ENCODE peak calls at places on chromosomes 7 and 10, in five cellular contexts. P, Y, G, J and X are unnamed samples. For H3K4me1, the result is how much of the 10 kb centered on the place peaks cover.

GRCh38 chr10:36555036-36555435 is 570.4 kb upstream of the ANKRD30A start:
- DNase-seq in P (no peak), Y (no peak), G (no peak), J (no peak), X (no peak)

GRCh38 chr7:501526-501925 is 18.1 kb downstream of the PDGFA start:
- DNase-seq in P (no peak), Y (peak), G (no peak), J (no peak), X (peak)

GRCh38 chr10:122126763-122127659 is 138.0 kb downstream of the TACC2 start:
- DNase-seq in P (peak), Y (no peak), G (peak), J (no peak), X (no peak)

GRCh38 chr10:122115874-122116273 is 126.9 kb downstream of the TACC2 start:
- DNase-seq in P (no peak), Y (no peak), G (no peak), J (no peak), X (no peak)

GRCh38 chr10:100970076-100970913 is 991 bp downstream of the SEMA4G start:
- DNase-seq in P (peak), Y (no peak), G (no peak), J (no peak), X (no peak)

GRCh38 chr7:36604801-36605200 is 119.5 kb downstream of the AOAH start:
- DNase-seq in P (peak), Y (no peak), G (no peak), J (no peak), X (no peak)

GRCh38 chr7:134515569-134516468 is 11.5 kb upstream of the AKR1B10 start:
- DNase-seq in P (no peak), Y (no peak), G (peak), J (no peak), X (no peak)

GRCh38 chr10:71596127-71596526 is 123.5 kb downstream of the C10orf105 start:
- DNase-seq in P (no peak), Y (no peak), G (no peak), J (no peak), X (no peak)

GRCh38 chr7:128939861-128940410 is 2.2 kb downstream of the IRF5 start:
- DNase-seq in P (no peak), Y (no peak), G (no peak), J (no peak), X (no peak)

GRCh38 chr7:137579913-137580640 is 236.5 kb upstream of the PTN start:
- DNase-seq in P (no peak), Y (no peak), G (peak), J (no peak), X (no peak)

GRCh38 chr7:119270045-119270464 is 1002.9 kb upstream of the KCND2 start:
- DNase-seq in P (peak), Y (no peak), G (peak), J (no peak), X (no peak)

GRCh38 chr7:27170936-27171635 is 3.0 kb downstream of the HOXA10 start:
- DNase-seq in P (no peak), Y (no peak), G (no peak), J (peak), X (no peak)

GRCh38 chr7:89002942-89003618 is 207.5 kb upstream of the TEX47 start:
- DNase-seq in P (no peak), Y (no peak), G (no peak), J (no peak), X (no peak)

GRCh38 chr10:484925-485661 is 204.4 kb downstream of the DIP2C start:
- DNase-seq in P (no peak), Y (no peak), G (no peak), J (no peak), X (no peak)

GRCh38 chr10:96124230-96125141 is 5.6 kb upstream of the ZNF518A start:
- DNase-seq in P (peak), Y (no peak), G (peak), J (no peak), X (peak)

GRCh38 chr7:12683678-12684077 is 3.8 kb upstream of the ARL4A start:
- DNase-seq in P (no peak), Y (no peak), G (peak), J (no peak), X (no peak)

GRCh38 chr10:73920084-73920483 is 9.2 kb downstream of the PLAU start:
- DNase-seq in P (no peak), Y (peak), G (no peak), J (no peak), X (no peak)

GRCh38 chr10:24097771-24098207 is 111.1 kb upstream of the KIAA1217 start:
- DNase-seq in P (no peak), Y (no peak), G (no peak), J (no peak), X (no peak)

GRCh38 chr10:14543048-14543903 is 212.6 kb upstream of the FRMD4A start:
- DNase-seq in P (no peak), Y (no peak), G (no peak), J (no peak), X (peak)

GRCh38 chr7:48011952-48012351 is 17.0 kb downstream of the SUN3 start:
- DNase-seq in P (no peak), Y (no peak), G (no peak), J (no peak), X (no peak)

GRCh38 chr10:48467669-48468068 is 137.2 kb downstream of the ARHGAP22 start:
- DNase-seq in P (no peak), Y (no peak), G (no peak), J (no peak), X (no peak)

GRCh38 chr7:30353532-30353931 is 69.1 kb downstream of the ZNRF2 start:
- DNase-seq in P (no peak), Y (no peak), G (no peak), J (no peak), X (no peak)

GRCh38 chr10:125265579-125265955 is 105.2 kb upstream of the CTBP2 start:
- DNase-seq in P (no peak), Y (no peak), G (no peak), J (no peak), X (no peak)

GRCh38 chr10:116611153-116611545 is 9.6 kb upstream of the PNLIPRP2 start:
- DNase-seq in P (peak), Y (no peak), G (no peak), J (no peak), X (no peak)

DNA sequence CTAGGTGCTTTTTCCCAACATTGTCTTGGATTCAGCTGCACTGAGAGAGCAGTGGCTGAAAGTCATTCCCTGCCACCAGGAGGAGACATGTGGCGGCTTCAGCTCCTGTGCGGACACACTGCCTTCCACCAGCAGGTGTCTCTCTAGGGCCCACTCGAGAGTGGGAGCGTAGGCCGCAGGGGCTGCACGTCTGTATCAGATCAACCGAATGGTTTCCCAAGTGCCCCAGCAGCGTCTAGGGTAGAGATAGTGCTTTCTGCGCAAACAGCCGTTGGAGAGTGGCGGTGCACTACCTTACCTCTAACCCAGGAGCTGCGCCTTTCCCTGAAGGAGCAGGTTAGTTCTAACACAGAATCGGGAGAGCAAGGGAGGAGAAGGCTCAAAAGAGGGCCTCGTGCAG is 31.7 kb downstream of the PAPOLB start:
- DNase-seq in P (peak), Y (peak), G (peak), J (peak), X (peak)
- TF ChIP-seq CTCF in P (peak), Y (peak), G (peak), J (peak), X (peak)

GRCh38 chr7:150955519-150956394 is 22.4 kb downstream of the KCNH2 start:
- DNase-seq in P (peak), Y (peak), G (peak), J (no peak), X (peak)
- H3K4me1 ChIP-seq in P (under half), Y (half or more), G (under half), J (under half), X (under half)

GRCh38 chr10:78320990-78321389 is 287.3 kb downstream of the RPS24 start:
- DNase-seq in P (no peak), Y (no peak), G (no peak), J (no peak), X (no peak)

GRCh38 chr10:78318305-78318704 is 284.6 kb downstream of the RPS24 start:
- DNase-seq in P (no peak), Y (no peak), G (no peak), J (no peak), X (no peak)

GRCh38 chr10:78320416-78320815 is 286.8 kb downstream of the RPS24 start:
- DNase-seq in P (no peak), Y (no peak), G (no peak), J (no peak), X (no peak)

GRCh38 chr10:78319371-78319770 is 285.7 kb downstream of the RPS24 start:
- DNase-seq in P (peak), Y (no peak), G (no peak), J (no peak), X (no peak)

GRCh38 chr10:78319841-78320240 is 286.2 kb downstream of the RPS24 start:
- DNase-seq in P (no peak), Y (no peak), G (no peak), J (no peak), X (no peak)
- H3K27ac ChIP-seq in P (no peak), Y (no peak), G (no peak), J (no peak), X (no peak)

GRCh38 chr10:119166111-119166500 is 592 bp upstream of the SFXN4 start:
- DNase-seq in P (no peak), Y (no peak), G (no peak), J (no peak), X (no peak)
- TF ChIP-seq CTCF in P (no peak), Y (no peak), G (no peak), J (no peak), X (no peak)

DNA sequence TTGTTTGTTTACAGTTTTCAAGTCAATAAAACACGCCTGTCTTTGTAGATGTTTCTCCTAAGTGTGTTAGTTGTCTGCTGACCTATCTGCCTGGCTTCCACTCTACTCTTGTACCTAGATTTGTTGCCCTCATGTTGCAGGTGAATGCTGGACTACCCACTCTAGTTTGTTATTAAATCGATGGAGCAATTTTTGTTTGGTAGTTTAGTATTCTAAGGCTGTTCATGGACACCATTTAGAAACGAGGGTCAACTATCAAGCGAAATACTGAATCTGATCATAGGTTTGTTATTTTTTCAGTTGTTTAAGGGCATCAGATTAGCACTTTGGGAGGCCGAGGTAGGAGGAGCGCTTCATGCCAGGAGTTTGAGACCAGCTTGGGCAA is 29.1 kb upstream of the MKLN1 start:
- DNase-seq in P (no peak), Y (no peak), G (no peak), J (no peak), X (no peak)
- H3K4me1 ChIP-seq in P (under half), Y (half or more), G (under half), J (under half), X (under half)

GRCh38 chr10:103884681-103885139 is 29.3 kb upstream of the SH3PXD2A start:
- DNase-seq in P (peak), Y (no peak), G (peak), J (no peak), X (no peak)

GRCh38 chr10:103882285-103883007 is 27.1 kb upstream of the SH3PXD2A start:
- DNase-seq in P (no peak), Y (no peak), G (no peak), J (no peak), X (no peak)

GRCh38 chr10:103889121-103889720 is 28.8 kb downstream of the STN1 start:
- DNase-seq in P (no peak), Y (no peak), G (no peak), J (no peak), X (no peak)

GRCh38 chr10:103888113-103888841 is 29.7 kb downstream of the STN1 start:
- DNase-seq in P (peak), Y (peak), G (peak), J (peak), X (peak)

DNA sequence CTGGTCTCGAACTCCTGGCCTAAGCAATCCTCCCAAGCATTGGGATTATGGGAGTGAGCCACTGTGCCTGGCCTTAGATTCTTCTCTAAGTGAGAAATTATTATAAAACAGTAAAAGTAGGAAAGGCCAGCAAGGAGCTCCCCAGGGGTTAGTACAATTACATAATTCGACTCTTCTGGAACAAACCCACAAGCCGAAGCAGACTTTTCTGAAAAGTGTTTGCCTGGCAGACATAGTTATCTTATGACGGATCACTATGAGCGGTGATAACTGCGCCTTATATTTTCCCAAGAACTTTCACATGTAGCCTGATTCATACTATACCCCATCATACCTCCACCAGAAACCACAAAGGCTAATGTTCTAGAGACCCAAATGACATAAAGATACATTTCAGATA is 30.2 kb upstream of the SH3PXD2A start:
- DNase-seq in P (no peak), Y (no peak), G (peak), J (no peak), X (no peak)
- H3K27ac ChIP-seq in P (no peak), Y (peak), G (no peak), J (no peak), X (no peak)

GRCh38 chr10:77909021-77909754 is 17.4 kb downstream of the DLG5 start:
- DNase-seq in P (no peak), Y (no peak), G (no peak), J (no peak), X (no peak)

GRCh38 chr10:77909755-77910375 is 16.7 kb downstream of the DLG5 start:
- DNase-seq in P (peak), Y (no peak), G (peak), J (no peak), X (no peak)

GRCh38 chr10:77910524-77911145 is 15.9 kb downstream of the DLG5 start:
- DNase-seq in P (no peak), Y (no peak), G (no peak), J (no peak), X (no peak)

GRCh38 chr10:77906863-77907861 is 19.4 kb downstream of the DLG5 start:
- DNase-seq in P (no peak), Y (no peak), G (no peak), J (no peak), X (no peak)

DNA sequence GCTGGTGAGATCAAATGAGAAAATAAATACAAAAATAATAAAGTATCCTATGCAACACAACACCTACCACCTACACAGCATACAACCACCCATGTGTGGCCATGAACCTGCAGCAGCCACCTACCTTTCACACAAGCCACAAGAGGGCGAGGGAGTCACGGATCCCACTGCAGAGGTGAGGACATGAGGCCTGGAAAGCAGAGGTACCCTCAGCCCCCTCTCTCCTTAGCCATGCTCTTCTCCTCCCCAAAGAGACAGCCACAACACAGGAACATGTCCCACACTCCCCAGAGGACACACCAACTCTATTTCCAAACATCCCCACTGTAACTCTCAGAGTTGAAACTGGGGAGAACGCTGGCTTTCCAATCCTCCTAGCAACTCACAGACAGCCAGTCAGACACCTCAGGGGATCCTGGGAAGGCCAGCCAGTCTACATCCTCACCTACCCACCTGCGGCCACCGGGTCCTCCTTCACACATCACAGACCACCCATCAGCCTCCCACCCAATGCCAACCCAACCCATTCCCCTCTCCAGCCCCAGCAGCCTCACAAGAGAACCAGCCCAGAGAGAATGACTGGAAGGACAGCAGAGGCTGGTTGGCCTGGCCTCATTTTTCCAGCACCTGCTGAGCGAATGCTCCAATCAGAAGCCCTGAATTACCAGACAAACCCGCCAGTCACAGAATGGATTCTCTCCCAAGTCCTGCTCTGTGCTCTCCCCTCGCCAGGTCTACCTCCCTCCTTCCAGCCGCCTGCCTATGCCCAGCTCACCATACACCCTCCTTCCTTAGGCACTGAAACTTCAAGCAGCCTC is 18.4 kb downstream of the DLG5 start:
- DNase-seq in P (no peak), Y (no peak), G (no peak), J (no peak), X (no peak)
- TF ChIP-seq CTCF in P (peak), Y (no peak), G (no peak), J (no peak), X (no peak)

GRCh38 chr7:116505823-116506222 is 6.3 kb downstream of the CAV2 start:
- DNase-seq in P (no peak), Y (no peak), G (no peak), J (no peak), X (no peak)
- H3K4me1 ChIP-seq in P (under half), Y (half or more), G (under half), J (under half), X (under half)

GRCh38 chr10:11161910-11162309 is 144.2 kb downstream of the CELF2 start:
- DNase-seq in P (no peak), Y (no peak), G (no peak), J (no peak), X (no peak)

GRCh38 chr10:11164806-11165590 is 147.3 kb downstream of the CELF2 start:
- DNase-seq in P (peak), Y (peak), G (peak), J (peak), X (peak)

GRCh38 chr10:11160982-11161554 is 143.4 kb downstream of the CELF2 start:
- DNase-seq in P (no peak), Y (no peak), G (no peak), J (no peak), X (peak)

GRCh38 chr10:11163990-11164805 is 146.5 kb downstream of the CELF2 start:
- DNase-seq in P (no peak), Y (peak), G (no peak), J (no peak), X (no peak)

GRCh38 chr10:11162828-11163599 is 145.3 kb downstream of the CELF2 start:
- DNase-seq in P (no peak), Y (peak), G (no peak), J (peak), X (peak)
- H3K27ac ChIP-seq in P (no peak), Y (peak), G (no peak), J (peak), X (peak)